ENCODE peak calls at places on chromosomes 7 and 10, in four cellular contexts. Z is T-helper 2 cell, T is mesothelial cell of epicardium, K is GM20000. M is an unnamed sample.

GRCh38 chr7:138834583-138834982 is 36.6 kb upstream of the ATP6V0A4 start:
- DNase-seq in Z (no peak), K (no peak), T (no peak), M (no peak)

GRCh38 chr7:98802088-98802780 is 67.6 kb downstream of the TMEM130 start:
- DNase-seq in T (peak), Z (no peak), K (peak), M (no peak)

GRCh38 chr10:21134645-21135395 is 237.7 kb upstream of the NEBL start:
- DNase-seq in T (no peak), K (no peak), Z (no peak), M (no peak)

GRCh38 chr10:112815238-112816032 is 134.6 kb upstream of the TCF7L2 start:
- DNase-seq in Z (no peak), T (no peak), K (no peak), M (no peak)

GRCh38 chr7:130758429-130759056 is 24.5 kb upstream of the KLF14 start:
- DNase-seq in T (no peak), K (peak), Z (no peak), M (no peak)

GRCh38 chr10:42926831-42927230 is 144.2 kb downstream of the BMS1 start:
- DNase-seq in Z (no peak), K (no peak), T (no peak), M (no peak)

GRCh38 chr10:778626-779330 is 89.3 kb upstream of the DIP2C start:
- DNase-seq in T (no peak), K (peak), Z (no peak), M (no peak)

GRCh38 chr10:1293147-1293546 is 237.0 kb downstream of the WDR37 start:
- DNase-seq in Z (no peak), K (no peak), T (no peak), M (no peak)

GRCh38 chr10:62652114-62652513 is 152.4 kb upstream of the ADO start:
- DNase-seq in K (no peak), T (no peak), Z (no peak), M (no peak)

GRCh38 chr7:132996581-132997242 is 85.2 kb downstream of the CHCHD3 start:
- DNase-seq in T (no peak), K (no peak), Z (no peak), M (no peak)

GRCh38 chr7:114789161-114789560 is 132.7 kb upstream of the MDFIC start:
- DNase-seq in T (no peak), K (no peak), Z (no peak), M (no peak)

GRCh38 chr10:75498866-75499265 is 67.4 kb downstream of the LRMDA start:
- DNase-seq in K (no peak), T (no peak), Z (no peak), M (no peak)

GRCh38 chr10:127429601-127430312 is 119.4 kb upstream of the NPS start:
- DNase-seq in K (no peak), Z (no peak), T (no peak), M (no peak)

GRCh38 chr10:15745748-15746147 is 26.0 kb upstream of the ITGA8 start:
- DNase-seq in Z (no peak), T (no peak), K (no peak), M (no peak)

GRCh38 chr7:124720195-124720594 is 45.4 kb downstream of the GPR37 start:
- DNase-seq in T (no peak), K (no peak), Z (no peak), M (no peak)

GRCh38 chr10:104447331-104447730 is 93.7 kb downstream of the CFAP58 start:
- DNase-seq in K (no peak), T (no peak), Z (no peak), M (no peak)

GRCh38 chr10:9010931-9011670 is 956.6 kb downstream of the GATA3 start:
- DNase-seq in Z (no peak), K (no peak), T (no peak), M (no peak)

GRCh38 chr10:29608062-29608461 is 26.7 kb downstream of the SVIL start:
- DNase-seq in T (no peak), K (no peak), Z (no peak), M (no peak)

GRCh38 chr10:42939685-42940366 is 137.0 kb upstream of the RET start:
- DNase-seq in K (no peak), Z (no peak), T (no peak), M (no peak)

GRCh38 chr10:1654811-1655356 is 82.4 kb downstream of the ADARB2 start:
- DNase-seq in Z (no peak), K (no peak), T (no peak), M (no peak)

GRCh38 chr10:128437786-128438350 is 311.6 kb upstream of the MKI67 start:
- DNase-seq in K (no peak), T (no peak), Z (no peak), M (no peak)